ENCODE peak calls at places on chromosomes 5 and 9, in nine cellular contexts. L is smooth muscle cell of the brain vasculature; B is activated T-cell treated with anti-CD3 and anti-CD28 coated beads, Interleukin-2, amount 50 U/mL, for 72 hours; O is kidney glomerular epithelial cell; Q is A549; Y is lower lobe of right lung; T is fibroblast of lung; X is AG10803; U is HEK293T. P is an unnamed sample.

GRCh38 chr9:138072897-138073296 is 195.3 kb downstream of the CACNA1B start:
- DNase-seq in Y (no peak), Q (no peak), T (no peak), B (no peak), U (no peak), X (no peak), O (no peak), L (no peak), P (no peak)

GRCh38 chr5:38591450-38591849 is 35.0 kb upstream of the LIFR start:
- DNase-seq in X (peak), B (no peak), Y (no peak), Q (no peak), L (no peak), O (no peak), U (no peak), T (peak), P (no peak)

GRCh38 chr9:117772960-117773359 is 68.8 kb downstream of the TLR4 start:
- DNase-seq in L (no peak), O (peak), T (no peak), Y (no peak), Q (no peak), X (peak), U (peak), B (no peak), P (no peak)

GRCh38 chr9:111794837-111795556 is at the start of gene SHOC1:
- DNase-seq in T (no peak), Y (no peak), O (no peak), B (no peak), Q (no peak), L (no peak), U (no peak), X (no peak), P (no peak)

GRCh38 chr5:95949810-95950209 is 11.8 kb downstream of the ELL2 start:
- DNase-seq in U (no peak), T (no peak), L (no peak), Q (no peak), X (no peak), Y (no peak), B (no peak), O (no peak), P (no peak)

GRCh38 chr5:109676920-109677319 is 12.8 kb upstream of the MAN2A1 start:
- DNase-seq in O (no peak), Q (no peak), X (no peak), B (no peak), L (peak), T (no peak), Y (no peak), U (no peak), P (no peak)

GRCh38 chr9:86946712-86947145 is 577 bp downstream of the GAS1 start:
- DNase-seq in X (peak), Q (peak), U (no peak), B (no peak), T (peak), L (no peak), O (no peak), Y (peak), P (no peak)

GRCh38 chr5:158384535-158385421 is 525.8 kb upstream of the CLINT1 start:
- DNase-seq in Q (peak), T (peak), U (no peak), L (peak), B (no peak), Y (no peak), O (peak), X (peak), P (no peak)

P was measured in T-helper 1 cell.